ENCODE peak calls at places on chromosomes 16 and 17, in five cellular contexts. One of them, this sample, is unnamed.

GRCh38 chr16:64225696-64226095 is 896.2 kb downstream of the CDH11 start:
- DNase-seq in PC-9: no peak
- DNase-seq in iPS DF 6.9: no peak
- DNase-seq in CD8-positive, alpha-beta T cell: no peak
- DNase-seq in mammary epithelial cell: no peak
- DNase-seq in this sample: no peak

GRCh38 chr17:56099649-56100048 is 53.6 kb upstream of the ANKFN1 start:
- DNase-seq in PC-9: no peak
- DNase-seq in iPS DF 6.9: no peak
- DNase-seq in CD8-positive, alpha-beta T cell: no peak
- DNase-seq in mammary epithelial cell: no peak
- DNase-seq in this sample: no peak

GRCh38 chr16:1093284-1094123 is 2.5 kb downstream of the C1QTNF8 start:
- DNase-seq in PC-9: no peak
- DNase-seq in iPS DF 6.9: no peak
- DNase-seq in CD8-positive, alpha-beta T cell: no peak
- DNase-seq in mammary epithelial cell: no peak
- DNase-seq in this sample: peak; percentile 59

GRCh38 chr17:6914711-6915110 is 81.1 kb upstream of the ALOX12 start:
- DNase-seq in PC-9: no peak
- DNase-seq in iPS DF 6.9: no peak
- DNase-seq in CD8-positive, alpha-beta T cell: peak; percentile 39
- DNase-seq in mammary epithelial cell: no peak
- DNase-seq in this sample: no peak

GRCh38 chr16:80739523-80739922 is 64.9 kb downstream of the CDYL2 start:
- DNase-seq in PC-9: no peak
- DNase-seq in iPS DF 6.9: no peak
- DNase-seq in CD8-positive, alpha-beta T cell: no peak
- DNase-seq in mammary epithelial cell: peak; percentile 15
- DNase-seq in this sample: no peak

GRCh38 chr17:30545024-30545423 is 67.8 kb downstream of the GOSR1 start:
- DNase-seq in PC-9: no peak
- DNase-seq in iPS DF 6.9: no peak
- DNase-seq in CD8-positive, alpha-beta T cell: no peak
- DNase-seq in mammary epithelial cell: no peak
- DNase-seq in this sample: no peak

GRCh38 chr16:57871457-57871856 is 69.2 kb upstream of the KIFC3 start:
- DNase-seq in PC-9: no peak
- DNase-seq in iPS DF 6.9: no peak
- DNase-seq in CD8-positive, alpha-beta T cell: no peak
- DNase-seq in mammary epithelial cell: peak; percentile 59
- DNase-seq in this sample: no peak

GRCh38 chr16:19710191-19710908 is 7.7 kb downstream of the KNOP1 start:
- DNase-seq in PC-9: no peak
- DNase-seq in iPS DF 6.9: no peak
- DNase-seq in CD8-positive, alpha-beta T cell: no peak
- DNase-seq in mammary epithelial cell: no peak
- DNase-seq in this sample: no peak

GRCh38 chr16:64238576-64238975 is 883.3 kb downstream of the CDH11 start:
- DNase-seq in PC-9: no peak
- DNase-seq in iPS DF 6.9: no peak
- DNase-seq in CD8-positive, alpha-beta T cell: no peak
- DNase-seq in mammary epithelial cell: peak; percentile 0
- DNase-seq in this sample: no peak

GRCh38 chr17:6853764-6854442 is 22.4 kb upstream of the TEKT1 start:
- DNase-seq in PC-9: no peak
- DNase-seq in iPS DF 6.9: peak; percentile 55
- DNase-seq in CD8-positive, alpha-beta T cell: peak; percentile 22
- DNase-seq in mammary epithelial cell: peak; percentile 79
- DNase-seq in this sample: peak; percentile 5

DNA sequence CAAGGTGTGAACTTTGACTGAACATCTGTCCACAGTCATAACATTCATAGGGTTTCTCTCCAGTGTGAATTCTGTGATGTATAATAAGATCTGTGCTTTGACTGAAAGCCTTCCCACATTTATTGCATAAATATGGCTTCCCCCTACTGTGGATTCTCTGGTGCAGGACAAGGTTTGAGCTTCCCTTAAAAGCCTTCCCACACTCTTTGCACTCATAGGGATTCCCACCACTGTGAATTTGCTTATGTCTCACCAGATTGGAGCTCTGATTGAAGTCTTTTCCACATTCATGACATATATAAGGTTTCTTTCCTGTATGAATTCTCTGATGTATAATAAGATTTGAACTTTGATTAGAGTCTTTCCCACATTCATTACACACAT is 8.3 kb downstream of the ZNF594 start:
- DNase-seq in PC-9: no peak
- DNase-seq in iPS DF 6.9: no peak
- DNase-seq in CD8-positive, alpha-beta T cell: no peak
- DNase-seq in mammary epithelial cell: no peak
- DNase-seq in this sample: no peak
- H3K9me3 ChIP-seq in PC-9: peaks cover 76% of the 10 kb centered on the region
- H3K9me3 ChIP-seq in iPS DF 6.9: peaks cover 37% of the 10 kb centered on the region
- H3K9me3 ChIP-seq in CD8-positive, alpha-beta T cell: peaks cover 41% of the 10 kb centered on the region
- H3K9me3 ChIP-seq in mammary epithelial cell: peaks cover 81% of the 10 kb centered on the region
- H3K9me3 ChIP-seq in this sample: peaks cover 4% of the 10 kb centered on the region

GRCh38 chr16:35192993-35193392 is 1733.6 kb downstream of the TP53TG3F start:
- DNase-seq in PC-9: no peak
- DNase-seq in iPS DF 6.9: no peak
- DNase-seq in CD8-positive, alpha-beta T cell: no peak
- DNase-seq in mammary epithelial cell: no peak
- DNase-seq in this sample: no peak

GRCh38 chr16:35195173-35195863 is 1735.9 kb downstream of the TP53TG3F start:
- DNase-seq in PC-9: no peak
- DNase-seq in iPS DF 6.9: no peak
- DNase-seq in CD8-positive, alpha-beta T cell: no peak
- DNase-seq in mammary epithelial cell: no peak
- DNase-seq in this sample: no peak

GRCh38 chr16:35194681-35195080 is 1735.3 kb downstream of the TP53TG3F start:
- DNase-seq in PC-9: no peak
- DNase-seq in iPS DF 6.9: no peak
- DNase-seq in CD8-positive, alpha-beta T cell: no peak
- DNase-seq in mammary epithelial cell: no peak
- DNase-seq in this sample: no peak

GRCh38 chr16:35195864-35196216 is 1736.4 kb downstream of the TP53TG3F start:
- DNase-seq in PC-9: no peak
- DNase-seq in iPS DF 6.9: no peak
- DNase-seq in CD8-positive, alpha-beta T cell: no peak
- DNase-seq in mammary epithelial cell: no peak
- DNase-seq in this sample: no peak

GRCh38 chr16:35193956-35194355 is 1734.5 kb downstream of the TP53TG3F start:
- DNase-seq in PC-9: no peak
- DNase-seq in iPS DF 6.9: no peak
- DNase-seq in CD8-positive, alpha-beta T cell: no peak
- DNase-seq in mammary epithelial cell: no peak
- DNase-seq in this sample: no peak
- H3K9me3 ChIP-seq in PC-9: no peaks in the 10 kb centered on the region
- H3K9me3 ChIP-seq in iPS DF 6.9: peaks cover 15% of the 10 kb centered on the region
- H3K9me3 ChIP-seq in CD8-positive, alpha-beta T cell: no peaks in the 10 kb centered on the region
- H3K9me3 ChIP-seq in mammary epithelial cell: peaks cover 17% of the 10 kb centered on the region
- H3K9me3 ChIP-seq in this sample: no peaks in the 10 kb centered on the region

DNA sequence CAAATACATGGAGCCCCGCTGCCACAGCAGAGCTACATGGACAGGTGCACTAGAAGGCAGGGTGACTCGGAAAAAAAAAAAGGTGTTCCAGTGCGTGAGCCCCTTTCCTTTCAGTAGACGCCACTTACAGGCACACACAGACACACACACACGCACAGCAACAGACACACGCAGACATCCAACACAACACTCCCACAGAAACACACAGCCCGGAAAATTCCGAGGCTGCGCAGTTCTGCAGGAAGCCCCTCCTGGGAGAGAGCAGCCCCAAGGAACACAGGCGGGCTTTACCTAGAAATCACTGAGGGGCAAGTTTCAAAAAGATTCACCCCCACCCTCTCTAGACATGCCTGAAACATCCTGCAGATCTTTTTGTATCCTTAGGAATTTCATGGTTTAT is 136.0 kb upstream of the WSB1 start:
- DNase-seq in PC-9: no peak
- DNase-seq in iPS DF 6.9: no peak
- DNase-seq in CD8-positive, alpha-beta T cell: no peak
- DNase-seq in mammary epithelial cell: no peak
- DNase-seq in this sample: no peak
- H3K9me3 ChIP-seq in PC-9: no peaks in the 10 kb centered on the region
- H3K9me3 ChIP-seq in iPS DF 6.9: peaks cover 23% of the 10 kb centered on the region
- H3K9me3 ChIP-seq in CD8-positive, alpha-beta T cell: no peaks in the 10 kb centered on the region
- H3K9me3 ChIP-seq in mammary epithelial cell: peaks cover 5% of the 10 kb centered on the region
- H3K9me3 ChIP-seq in this sample: no peaks in the 10 kb centered on the region

DNA sequence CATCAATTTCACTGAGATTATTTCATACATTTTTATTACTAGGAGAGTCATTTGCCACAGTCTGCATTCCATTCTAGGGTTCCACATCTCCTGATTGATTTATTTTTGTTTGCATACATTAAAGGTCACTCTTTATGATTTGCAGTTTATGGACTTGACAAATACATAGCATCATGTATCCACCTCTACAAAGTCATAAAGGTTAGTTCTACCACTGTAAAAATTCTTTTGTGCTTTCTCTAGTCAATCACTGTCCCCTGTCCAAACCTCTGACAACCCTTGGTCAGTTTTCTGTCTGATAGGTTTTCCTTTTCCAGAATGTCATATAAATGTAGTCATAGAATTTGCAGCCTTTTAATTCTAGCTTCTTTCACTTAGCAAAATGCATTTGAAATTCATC is 434.6 kb upstream of the MON1B start:
- DNase-seq in PC-9: no peak
- DNase-seq in iPS DF 6.9: no peak
- DNase-seq in CD8-positive, alpha-beta T cell: no peak
- DNase-seq in mammary epithelial cell: no peak
- DNase-seq in this sample: no peak
- H3K9me3 ChIP-seq in PC-9: no peaks in the 10 kb centered on the region
- H3K9me3 ChIP-seq in iPS DF 6.9: no peaks in the 10 kb centered on the region
- H3K9me3 ChIP-seq in CD8-positive, alpha-beta T cell: no peaks in the 10 kb centered on the region
- H3K9me3 ChIP-seq in mammary epithelial cell: no peaks in the 10 kb centered on the region
- H3K9me3 ChIP-seq in this sample: no peaks in the 10 kb centered on the region

GRCh38 chr17:27489045-27489715 is 32.9 kb downstream of the KSR1 start:
- DNase-seq in PC-9: peak; percentile 80
- DNase-seq in iPS DF 6.9: no peak
- DNase-seq in CD8-positive, alpha-beta T cell: no peak
- DNase-seq in mammary epithelial cell: peak; percentile 35
- DNase-seq in this sample: no peak
- H3K9me3 ChIP-seq in PC-9: no peaks in the 10 kb centered on the region
- H3K9me3 ChIP-seq in iPS DF 6.9: no peaks in the 10 kb centered on the region
- H3K9me3 ChIP-seq in CD8-positive, alpha-beta T cell: no peaks in the 10 kb centered on the region
- H3K9me3 ChIP-seq in mammary epithelial cell: no peaks in the 10 kb centered on the region
- H3K9me3 ChIP-seq in this sample: no peaks in the 10 kb centered on the region

This sample was measured in Caco-2.